ENCODE peak calls at places on chromosomes 3 and 15, in ten cellular contexts. V is testis, M is uterus, E is erythroblast, C is tibial nerve, K is ovary, A is sigmoid colon, L is spleen, D is adrenal gland, T is K562. B is an unnamed sample.

GRCh38 chr3:112767177-112767576 is 79.5 kb downstream of the CD200R1L start:
- DNase-seq in K (no peak), D (no peak), L (no peak), E (no peak), A (no peak), V (no peak), C (peak; percentile 49), T (no peak), M (no peak), B (no peak)

GRCh38 chr15:87828608-87829007 is 427.9 kb downstream of the NTRK3 start:
- DNase-seq in E (no peak), V (no peak), M (no peak), T (no peak), K (no peak), C (no peak), D (no peak), L (no peak), A (no peak), B (no peak)

GRCh38 chr3:46361408-46362283 is 7.7 kb downstream of the CCR2 start:
- DNase-seq in V (no peak), A (peak; percentile 66), L (no peak), D (peak; percentile 45), E (no peak), M (no peak), K (no peak), T (no peak), C (no peak), B (no peak)

GRCh38 chr15:62164500-62165028 is 521 bp downstream of the C2CD4B start:
- DNase-seq in E (no peak), K (no peak), V (no peak), D (no peak), M (no peak), L (peak; percentile 76), T (no peak), A (no peak), C (no peak), B (peak; percentile 65)

GRCh38 chr3:110821586-110821985 is 250.0 kb upstream of the NECTIN3 start:
- DNase-seq in M (no peak), V (no peak), A (no peak), L (no peak), K (no peak), T (no peak), E (no peak), D (no peak), C (no peak), B (no peak)

GRCh38 chr15:99429681-99430081 is 136.1 kb upstream of the MEF2A start:
- DNase-seq in M (peak; percentile 11), C (no peak), L (peak; percentile 54), A (peak; percentile 27), E (no peak), T (no peak), D (no peak), V (no peak), K (no peak), B (no peak)

GRCh38 chr3:158683216-158683975 is 10.9 kb upstream of the LXN start:
- DNase-seq in V (no peak), A (no peak), T (no peak), K (no peak), M (no peak), L (no peak), D (no peak), E (no peak), C (no peak), B (no peak)

GRCh38 chr3:40864146-40864782 is 335.0 kb upstream of the CTNNB1 start:
- DNase-seq in L (no peak), E (no peak), A (no peak), D (no peak), M (no peak), T (no peak), K (no peak), V (no peak), C (no peak), B (no peak)

GRCh38 chr15:70291295-70291694 is 193.6 kb upstream of the TLE3 start:
- DNase-seq in V (no peak), T (no peak), E (no peak), M (no peak), D (no peak), C (no peak), L (no peak), A (no peak), K (no peak), B (no peak)

GRCh38 chr3:62167566-62168262 is 205.6 kb downstream of the FEZF2 start:
- DNase-seq in M (no peak), E (no peak), T (no peak), V (no peak), L (no peak), K (no peak), A (no peak), C (no peak), D (no peak), B (no peak)

GRCh38 chr3:190728574-190729246 is 133.8 kb downstream of the GMNC start:
- DNase-seq in V (no peak), T (no peak), E (no peak), M (no peak), L (no peak), D (no peak), K (no peak), A (no peak), C (no peak), B (no peak)

GRCh38 chr15:63940956-63941620 is 105.2 kb downstream of the DAPK2 start:
- DNase-seq in E (no peak), A (no peak), D (no peak), K (no peak), L (no peak), C (no peak), V (no peak), M (no peak), T (no peak), B (no peak)

GRCh38 chr3:149340310-149340933 is 7.0 kb upstream of the TM4SF18 start:
- DNase-seq in T (no peak), D (no peak), E (no peak), K (no peak), V (peak; percentile 35), C (peak; percentile 32), M (no peak), A (no peak), L (no peak), B (no peak)

GRCh38 chr3:118943597-118943996 is 91.0 kb downstream of the IGSF11 start:
- DNase-seq in K (no peak), E (no peak), V (no peak), T (peak; percentile 71), L (no peak), M (no peak), D (no peak), C (no peak), A (no peak), B (no peak)

GRCh38 chr3:114450008-114450596 is 156.3 kb downstream of the TIGIT start:
- DNase-seq in C (no peak), M (no peak), T (no peak), A (no peak), D (no peak), K (no peak), E (no peak), V (no peak), L (no peak), B (no peak)

GRCh38 chr3:162525052-162525451 is 1028.4 kb downstream of the OTOL1 start:
- DNase-seq in K (no peak), E (no peak), T (no peak), V (no peak), M (no peak), L (no peak), C (peak; percentile 24), A (peak; percentile 67), D (no peak), B (no peak)

GRCh38 chr3:119939087-119939486 is 155.2 kb downstream of the GSK3B start:
- DNase-seq in T (no peak), C (no peak), E (no peak), A (no peak), D (no peak), K (no peak), M (no peak), L (no peak), V (no peak), B (no peak)

GRCh38 chr3:132545471-132545870 is 51.6 kb upstream of the ACKR4 start:
- DNase-seq in C (peak; percentile 40), E (no peak), T (no peak), D (no peak), K (no peak), L (no peak), M (no peak), V (no peak), A (no peak), B (no peak)

GRCh38 chr15:39511000-39511914 is 69.6 kb upstream of the THBS1 start:
- DNase-seq in K (peak; percentile 63), M (peak; percentile 54), A (peak; percentile 84), C (no peak), L (no peak), V (peak; percentile 26), T (peak; percentile 55), E (no peak), D (peak; percentile 64), B (peak; percentile 63)
- TF ChIP-seq POLR2A in K (no peak), M (no peak), A (no peak), C (no peak), L (no peak), V (no peak), T (no peak), E (no peak), D (no peak), B (no peak)

DNA sequence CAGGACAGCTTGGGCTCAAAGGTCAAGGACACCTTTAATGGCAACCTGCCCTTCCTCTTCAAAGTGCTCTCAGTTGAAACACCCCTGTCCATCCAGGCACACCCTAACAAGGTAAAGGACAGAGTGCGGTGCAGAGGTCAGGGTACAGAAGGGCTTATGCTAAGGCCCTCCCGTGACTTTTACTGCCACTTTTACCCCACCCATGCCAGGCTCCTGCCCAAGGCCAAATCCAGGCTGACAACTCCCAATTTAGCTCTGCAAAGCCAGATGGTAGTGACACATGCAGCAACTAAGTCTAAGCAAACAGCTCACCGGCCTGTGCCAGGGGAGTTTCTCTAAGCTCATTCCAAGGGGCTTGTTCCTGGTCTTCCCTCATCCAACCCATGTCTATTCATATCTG is 1.6 kb downstream of the MPI start:
- DNase-seq in K (no peak), L (no peak), E (no peak), A (no peak), T (no peak), V (no peak), M (no peak), C (no peak), D (no peak), B (no peak)
- TF ChIP-seq POLR2A in K (no peak), L (no peak), E (no peak), A (no peak), T (no peak), V (no peak), M (no peak), C (no peak), D (no peak), B (no peak)

DNA sequence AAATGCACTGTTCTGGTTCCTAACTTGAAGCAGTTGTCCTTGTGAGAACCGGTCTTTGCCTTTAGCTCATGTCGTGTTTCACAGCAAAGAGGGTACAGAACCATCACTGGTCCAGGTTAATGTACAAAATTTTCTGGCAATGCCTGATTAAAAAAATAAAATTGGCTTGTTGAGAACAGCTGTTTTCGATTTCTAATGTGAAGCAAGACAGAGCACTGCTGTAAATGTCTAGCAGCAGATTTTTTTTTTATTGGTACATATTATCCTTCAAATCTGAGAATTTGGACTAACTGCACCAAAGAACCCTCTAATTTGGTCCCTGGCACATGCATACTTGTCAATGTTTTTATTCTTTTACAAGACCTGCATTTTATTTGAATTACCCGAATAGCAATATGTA is 103.3 kb downstream of the STT3B start:
- DNase-seq in A (no peak), T (no peak), L (no peak), V (no peak), K (no peak), E (no peak), M (no peak), C (no peak), D (no peak), B (no peak)
- TF ChIP-seq POLR2A in A (no peak), T (no peak), L (no peak), V (no peak), K (no peak), E (no peak), M (no peak), C (no peak), D (no peak), B (no peak)

GRCh38 chr15:50908209-50909043 is at the start of gene AP4E1:
- DNase-seq in A (peak; percentile 96), T (peak; percentile 95), M (peak; percentile 89), L (peak; percentile 98), V (peak; percentile 94), E (peak; percentile 96), D (peak; percentile 94), C (peak; percentile 90), K (peak; percentile 93), B (peak; percentile 96)
- TF ChIP-seq POLR2A in A (peak; percentile 17), T (peak; percentile 88), M (peak; percentile 69), L (peak; percentile 55), V (no peak), E (peak; percentile 82), D (peak; percentile 77), C (peak; percentile 53), K (peak; percentile 62), B (no peak)